ENCODE peak calls at places on chromosomes 2 and 18, in seven cellular contexts. T is MM.1S; Y is C1 segment of cervical spinal cord; N is activated T-helper 1 cell treated with Interleukin-2 at 50 U/mL for 16 hours; U is GM03348; I is renal cortical epithelial cell; F is activated CD4-positive, CD25-positive, alpha-beta regulatory T cell. E is an unnamed sample.

GRCh38 chr2:229586012-229586411 is 128.3 kb downstream of the DNER start:
- DNase-seq in N (no peak), T (no peak), U (no peak), I (peak; percentile 44), Y (no peak), F (no peak), E (no peak)

GRCh38 chr18:44767807-44768206 is 87.1 kb downstream of the SETBP1 start:
- DNase-seq in N (no peak), I (no peak), T (no peak), F (no peak), U (no peak), Y (no peak), E (no peak)

GRCh38 chr18:71837560-71837959 is 706.6 kb downstream of the CBLN2 start:
- DNase-seq in F (no peak), Y (no peak), T (no peak), U (no peak), I (no peak), N (no peak), E (no peak)

GRCh38 chr2:228086561-228086960 is 94.9 kb downstream of the SPHKAP start:
- DNase-seq in U (no peak), F (no peak), Y (no peak), N (no peak), T (no peak), I (no peak), E (no peak)

GRCh38 chr2:233935426-233935825 is 18.3 kb downstream of the TRPM8 start:
- DNase-seq in F (no peak), Y (no peak), I (no peak), T (no peak), U (no peak), N (no peak), E (no peak)

GRCh38 chr2:223668302-223668998 is 66.3 kb upstream of the SCG2 start:
- DNase-seq in T (no peak), I (peak; percentile 35), F (no peak), N (no peak), U (no peak), Y (no peak), E (no peak)

GRCh38 chr2:55302241-55302640 is 33.2 kb upstream of the MTIF2 start:
- DNase-seq in I (no peak), U (no peak), T (no peak), F (no peak), Y (no peak), N (no peak), E (no peak)

GRCh38 chr2:240355001-240355891 is 80.2 kb upstream of the GPC1 start:
- DNase-seq in F (no peak), U (no peak), N (no peak), I (peak; percentile 55), T (no peak), Y (no peak), E (no peak)

GRCh38 chr2:168567840-168568239 is 111.8 kb downstream of the CERS6 start:
- DNase-seq in Y (no peak), T (no peak), I (no peak), N (no peak), U (no peak), F (no peak), E (no peak)

GRCh38 chr2:218323526-218324472 is 31.5 kb upstream of the TMBIM1 start:
- DNase-seq in T (no peak), I (peak; percentile 83), U (peak; percentile 56), Y (no peak), N (no peak), F (no peak), E (no peak)

GRCh38 chr2:207109768-207110167 is 56.0 kb downstream of the KLF7 start:
- DNase-seq in Y (no peak), U (no peak), N (no peak), I (no peak), F (no peak), T (no peak), E (no peak)

GRCh38 chr18:45617284-45617683 is 2.0 kb downstream of the SLC14A2 start:
- DNase-seq in U (peak; percentile 96), N (no peak), T (no peak), Y (no peak), F (no peak), I (peak; percentile 87), E (no peak)

GRCh38 chr2:88856409-88857135 is 165.1 kb downstream of the RPIA start:
- DNase-seq in T (no peak), N (no peak), Y (no peak), I (no peak), U (no peak), F (no peak), E (no peak)

GRCh38 chr2:112483047-112483473 is 1.1 kb downstream of the TTL start:
- DNase-seq in I (peak; percentile 59), T (no peak), U (peak; percentile 48), F (no peak), Y (no peak), N (no peak), E (peak; percentile 10)

GRCh38 chr2:143905587-143905986 is 614.3 kb downstream of the ZEB2 start:
- DNase-seq in T (no peak), Y (no peak), N (no peak), U (no peak), F (no peak), I (no peak), E (no peak)

E was measured in activated CD8-positive, alpha-beta T cell treated with anti-CD3 and anti-CD28 coated beads for 36 hours.